ENCODE peak calls at places on chromosomes 7 and 10, in six cellular contexts. K is spleen, P is sigmoid colon, W is SK-N-SH, I is Panc1, L is HCT116. H is an unnamed sample.

GRCh38 chr7:24834150-24834798 is 77.0 kb upstream of the GSDME start:
- DNase-seq in K (peak), P (no peak), I (no peak), L (no peak), W (no peak), H (no peak)

GRCh38 chr10:80702143-80702542 is 164.4 kb downstream of the SH2D4B start:
- DNase-seq in K (no peak), P (no peak), W (no peak), L (no peak), I (no peak), H (no peak)

GRCh38 chr7:93910076-93910994 is 4.0 kb downstream of the GNGT1 start:
- DNase-seq in P (peak), I (no peak), W (no peak), L (no peak), K (no peak), H (no peak)

GRCh38 chr10:17954856-17955255 is 3.1 kb downstream of the SLC39A12 start:
- DNase-seq in L (no peak), I (no peak), W (no peak), K (no peak), P (no peak), H (no peak)

GRCh38 chr10:28807760-28808613 is 130.7 kb downstream of the BAMBI start:
- DNase-seq in W (peak), K (no peak), L (no peak), P (no peak), I (no peak), H (no peak)

GRCh38 chr10:80204801-80205477 is 398 bp downstream of the ANXA11 start:
- DNase-seq in I (no peak), L (no peak), K (no peak), W (peak), P (peak), H (no peak)

GRCh38 chr7:16345979-16346958 is 75.1 kb downstream of the CRPPA start:
- DNase-seq in I (peak), P (no peak), K (no peak), L (peak), W (no peak), H (no peak)

GRCh38 chr7:148791506-148791905 is 92.6 kb downstream of the EZH2 start:
- DNase-seq in K (no peak), P (no peak), W (no peak), I (no peak), L (no peak), H (no peak)

GRCh38 chr7:97573065-97573464 is 158.8 kb upstream of the TAC1 start:
- DNase-seq in W (no peak), L (no peak), I (no peak), P (no peak), K (no peak), H (no peak)

GRCh38 chr10:21173433-21173963 is 276.4 kb upstream of the NEBL start:
- DNase-seq in I (no peak), K (no peak), W (peak), P (no peak), L (no peak), H (no peak)

GRCh38 chr7:74371381-74372059 is 82.2 kb upstream of the GTF2IRD1 start:
- DNase-seq in I (no peak), P (no peak), L (peak), W (no peak), K (no peak), H (no peak)

GRCh38 chr7:135673360-135673706 is 11.0 kb downstream of the STMP1 start:
- DNase-seq in L (no peak), P (no peak), K (no peak), W (no peak), I (no peak), H (no peak)

GRCh38 chr10:125370578-125370977 is 210.2 kb upstream of the CTBP2 start:
- DNase-seq in L (peak), K (no peak), W (no peak), P (no peak), I (no peak), H (no peak)

GRCh38 chr7:151925446-151926335 is 30.6 kb upstream of the GALNTL5 start:
- DNase-seq in K (peak), L (no peak), I (no peak), P (peak), W (peak), H (no peak)

GRCh38 chr7:47153076-47153475 is 428.8 kb downstream of the TNS3 start:
- DNase-seq in I (no peak), P (no peak), W (no peak), L (no peak), K (no peak), H (no peak)

GRCh38 chr7:127946847-127947246 is 84.4 kb downstream of the LRRC4 start:
- DNase-seq in I (no peak), L (no peak), W (no peak), K (no peak), P (no peak), H (no peak)

GRCh38 chr10:121536271-121536918 is 61.8 kb downstream of the FGFR2 start:
- DNase-seq in I (no peak), P (no peak), K (no peak), L (no peak), W (no peak), H (no peak)

GRCh38 chr7:112946350-112946749 is 140.3 kb downstream of the GPR85 start:
- DNase-seq in W (no peak), K (no peak), L (no peak), P (no peak), I (no peak), H (no peak)

GRCh38 chr7:151315038-151315655 is 26.5 kb upstream of the NUB1 start:
- DNase-seq in P (peak), L (peak), I (peak), K (no peak), W (peak), H (peak)

GRCh38 chr10:74437822-74438221 is 286.8 kb downstream of the ADK start:
- DNase-seq in W (no peak), I (no peak), L (peak), K (no peak), P (no peak), H (no peak)

GRCh38 chr10:124267231-124267885 is 151.4 kb downstream of the OAT start:
- DNase-seq in P (no peak), W (peak), K (peak), L (no peak), I (no peak), H (no peak)

GRCh38 chr10:132274986-132275385 is 32.8 kb downstream of the STK32C start:
- DNase-seq in P (no peak), L (no peak), I (no peak), K (peak), W (no peak), H (no peak)

GRCh38 chr7:3302681-3303320 is 1.7 kb downstream of the SDK1 start:
- DNase-seq in L (no peak), W (no peak), K (no peak), I (no peak), P (no peak), H (no peak)

GRCh38 chr7:135204271-135204872 is 7.0 kb downstream of the WDR91 start:
- DNase-seq in W (no peak), L (no peak), I (no peak), P (no peak), K (no peak), H (no peak)

GRCh38 chr7:134831862-134832261 is 52.4 kb downstream of the CALD1 start:
- DNase-seq in L (no peak), K (no peak), W (no peak), I (no peak), P (peak), H (no peak)

GRCh38 chr10:71158251-71158650 is 54.1 kb upstream of the UNC5B start:
- DNase-seq in K (no peak), W (no peak), L (no peak), P (no peak), I (no peak), H (no peak)

GRCh38 chr10:110919349-110919931 is at the start of gene SHOC2:
- DNase-seq in K (peak), P (peak), W (peak), I (no peak), L (no peak), H (no peak)

GRCh38 chr10:22002531-22003110 is 909 bp downstream of the DNAJC1 start:
- DNase-seq in L (no peak), W (no peak), I (no peak), K (no peak), P (no peak), H (no peak)

GRCh38 chr7:7772385-7772784 is 54.0 kb upstream of the RPA3 start:
- DNase-seq in W (no peak), P (no peak), I (no peak), L (no peak), K (no peak), H (no peak)

GRCh38 chr7:77550586-77550985 is 13.5 kb downstream of the PTPN12 start:
- DNase-seq in I (no peak), K (no peak), L (no peak), P (no peak), W (no peak), H (no peak)

GRCh38 chr7:125059861-125060456 is 130.3 kb upstream of the POT1 start:
- DNase-seq in K (no peak), I (no peak), L (no peak), W (peak), P (no peak), H (no peak)

GRCh38 chr10:17655567-17656146 is 11.7 kb downstream of the STAM start:
- DNase-seq in W (no peak), L (no peak), K (no peak), P (no peak), I (no peak), H (no peak)

GRCh38 chr10:70328987-70329386 is 45.2 kb upstream of the NPFFR1 start:
- DNase-seq in K (no peak), P (no peak), W (no peak), I (no peak), L (no peak), H (no peak)

GRCh38 chr7:152435384-152436278 is at the start of gene KMT2C:
- DNase-seq in I (no peak), K (peak), W (peak), P (peak), L (no peak), H (no peak)

GRCh38 chr7:101542527-101543241 is 86.4 kb downstream of the MYL10 start:
- DNase-seq in P (no peak), I (peak), L (peak), K (peak), W (peak), H (peak)

GRCh38 chr7:31962246-31962645 is 108.0 kb downstream of the PDE1C start:
- DNase-seq in P (no peak), L (no peak), W (no peak), K (no peak), I (no peak), H (no peak)

GRCh38 chr7:151342102-151342646 is 562 bp downstream of the NUB1 start:
- DNase-seq in K (no peak), W (no peak), I (no peak), P (no peak), L (no peak), H (no peak)

GRCh38 chr10:48287417-48288391 is 13.2 kb upstream of the FRMPD2 start:
- DNase-seq in W (peak), I (no peak), K (no peak), L (no peak), P (no peak), H (no peak)

GRCh38 chr10:5045095-5045494 is 41.4 kb upstream of the AKR1C2 start:
- DNase-seq in K (no peak), W (no peak), P (no peak), I (no peak), L (no peak), H (no peak)

DNA sequence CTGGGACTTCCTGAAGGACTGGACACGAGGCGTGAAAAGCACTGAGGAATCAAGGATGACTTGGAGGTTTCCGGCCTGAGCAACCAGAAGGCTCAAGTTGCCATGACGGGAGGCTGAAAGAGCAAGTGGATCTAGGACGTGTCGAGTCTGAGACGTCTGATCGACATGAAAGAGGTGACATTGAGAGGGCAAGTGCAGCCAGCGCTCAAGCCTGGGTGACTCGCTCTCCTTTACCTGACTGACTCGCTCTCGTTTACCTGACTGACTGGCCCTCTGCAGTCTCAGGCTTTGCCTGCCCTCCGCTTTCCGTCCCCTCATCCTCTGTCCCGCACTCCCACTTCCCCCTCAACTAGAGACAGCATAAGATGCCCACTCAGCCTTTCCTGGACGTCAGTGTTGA is 202.6 kb upstream of the FRMD4A start:
- DNase-seq in K (no peak), W (no peak), I (no peak), L (no peak), P (no peak), H (no peak)
- H3K27ac ChIP-seq in K (no peak), W (no peak), I (no peak), L (no peak), P (no peak), H (no peak)

DNA sequence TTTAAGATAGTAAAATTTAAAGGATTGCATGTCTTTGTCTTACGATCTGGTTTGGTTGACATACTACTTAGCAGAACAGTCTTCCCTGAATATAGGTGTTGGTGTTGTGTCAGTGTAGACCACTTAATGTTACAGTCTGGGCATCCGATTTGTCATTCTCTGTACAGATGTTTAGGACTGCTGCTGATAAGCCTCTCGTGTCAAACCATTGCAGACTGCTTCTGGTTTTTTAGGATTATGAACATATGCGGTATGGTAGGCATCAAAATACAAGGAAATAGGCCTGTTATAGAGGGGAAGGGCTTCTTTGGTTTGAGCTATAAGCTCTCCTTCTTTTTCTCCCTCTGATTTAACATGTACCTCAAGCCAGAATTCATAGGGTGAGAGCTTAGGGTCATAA is 7.4 kb downstream of the CYP3A43 start:
- DNase-seq in P (no peak), K (no peak), I (no peak), W (no peak), L (no peak), H (no peak)
- TF ChIP-seq POLR2AphosphoS5 in P (no peak), K (no peak), I (no peak), W (no peak), L (no peak), H (no peak)

DNA sequence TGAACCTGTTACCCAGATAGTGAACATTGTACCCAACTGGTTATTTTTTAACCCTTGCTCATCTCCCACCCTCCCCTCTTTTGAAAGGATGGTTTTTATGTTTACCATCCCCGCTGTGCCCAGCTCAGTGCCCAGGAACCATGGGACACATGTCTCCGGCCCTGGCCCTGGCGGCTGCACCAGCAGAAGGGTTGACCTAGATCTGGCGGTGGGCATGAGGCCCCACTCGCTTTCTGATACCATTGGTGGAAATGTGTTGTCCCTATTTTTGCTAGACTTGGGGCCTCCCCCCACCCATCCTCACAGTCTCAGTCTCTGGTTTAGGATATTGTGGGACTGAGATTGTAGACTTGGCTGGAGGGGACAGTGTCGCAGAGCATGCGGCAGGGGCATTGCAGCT is 11.9 kb downstream of the PFKFB3 start:
- DNase-seq in K (no peak), W (no peak), L (no peak), P (no peak), I (no peak), H (no peak)
- H3K27ac ChIP-seq in K (no peak), W (no peak), L (no peak), P (no peak), I (no peak), H (no peak)

GRCh38 chr10:92839191-92840085 is 8.9 kb upstream of the EXOC6 start:
- DNase-seq in L (no peak), I (no peak), K (peak), W (peak), P (no peak), H (no peak)
- TF ChIP-seq POLR2AphosphoS5 in L (no peak), I (no peak), K (peak), W (no peak), P (no peak), H (no peak)

GRCh38 chr10:122999347-122999746 is 9.2 kb downstream of the IKZF5 start:
- DNase-seq in L (no peak), W (no peak), I (no peak), K (no peak), P (no peak), H (no peak)
- H3K27ac ChIP-seq in L (no peak), W (no peak), I (no peak), K (no peak), P (no peak), H (no peak)

DNA sequence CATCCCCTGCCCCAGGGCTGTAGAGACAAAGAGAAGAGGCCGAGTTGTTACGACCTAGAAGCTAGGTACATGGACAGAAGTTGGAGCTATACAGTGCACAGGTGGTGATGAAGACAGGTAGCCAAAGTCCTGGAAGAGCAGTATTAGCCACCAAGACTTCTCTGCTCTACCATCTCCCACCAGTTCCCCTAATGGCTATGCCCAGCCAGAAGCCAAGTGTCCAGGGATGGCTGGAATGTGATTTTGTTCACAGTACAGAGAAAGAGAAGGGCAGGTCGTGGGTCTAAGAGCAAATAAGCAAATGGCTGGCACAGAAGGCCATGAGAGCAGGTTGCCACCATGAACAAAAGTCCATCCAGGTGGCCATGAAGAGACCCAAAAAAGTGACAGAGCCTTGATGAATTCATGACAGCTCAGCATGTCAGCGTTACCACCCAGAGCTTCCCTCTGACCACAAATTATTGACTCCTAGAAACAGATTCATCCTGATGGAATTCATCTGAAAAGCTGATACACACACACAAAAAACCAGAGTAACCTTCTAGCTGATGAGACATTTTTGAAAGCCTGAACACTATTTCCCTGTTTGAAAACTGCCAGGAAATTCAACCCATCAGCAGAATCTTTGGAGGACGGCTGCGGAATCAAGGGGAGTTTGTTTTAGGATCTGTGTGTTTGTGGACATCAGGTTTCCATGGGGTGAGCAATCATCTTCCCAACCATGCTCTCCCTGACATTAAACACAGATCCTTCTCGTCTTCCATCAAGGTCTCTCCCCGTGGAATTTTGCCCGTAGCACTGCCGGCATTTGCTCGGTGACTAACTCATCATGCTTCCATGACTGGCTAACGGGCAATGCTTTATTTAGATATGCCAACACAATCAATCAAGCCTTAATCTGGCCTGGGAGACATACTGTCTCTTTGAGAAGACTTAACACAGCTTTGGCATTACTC is 906.7 kb upstream of the AUTS2 start:
- DNase-seq in L (no peak), K (no peak), I (no peak), W (no peak), P (no peak), H (no peak)
- TF ChIP-seq POLR2AphosphoS5 in L (no peak), K (no peak), I (no peak), W (peak), P (no peak), H (no peak)

GRCh38 chr10:50992356-50992866 is 81.9 kb upstream of the PRKG1 start:
- DNase-seq in P (peak), L (no peak), K (peak), W (peak), I (no peak), H (no peak)

GRCh38 chr10:50991496-50992355 is 82.6 kb upstream of the PRKG1 start:
- DNase-seq in K (peak), L (no peak), W (peak), P (peak), I (no peak), H (no peak)

GRCh38 chr10:50992972-50993766 is 81.1 kb upstream of the PRKG1 start:
- DNase-seq in P (no peak), L (no peak), I (no peak), W (peak), K (peak), H (no peak)

GRCh38 chr10:50990568-50991495 is 83.5 kb upstream of the PRKG1 start:
- DNase-seq in L (peak), I (no peak), K (no peak), W (peak), P (peak), H (no peak)

DNA sequence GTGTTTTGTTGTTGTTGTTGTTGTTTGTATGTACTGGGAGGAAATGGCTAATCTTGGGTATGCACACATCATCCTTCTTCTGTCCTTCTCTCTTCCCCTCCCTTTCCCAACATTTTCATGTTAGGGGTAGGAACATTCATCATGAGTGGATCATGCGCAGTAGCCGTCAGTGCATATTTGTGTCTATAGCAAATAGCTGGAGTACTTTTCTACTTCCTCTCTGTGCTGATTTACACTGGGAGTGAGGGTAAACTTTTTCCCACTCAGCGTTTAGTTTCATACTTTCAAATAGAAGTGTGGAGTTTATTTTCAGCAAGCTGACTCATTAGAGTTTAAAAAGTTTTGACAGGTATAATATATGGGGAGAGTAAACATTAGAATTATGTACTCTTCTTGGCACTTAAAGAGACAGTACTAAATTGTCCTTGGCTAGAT is 80.5 kb upstream of the PRKG1 start:
- DNase-seq in I (no peak), K (no peak), P (peak), W (no peak), L (no peak), H (no peak)
- H3K27ac ChIP-seq in I (no peak), K (peak), P (peak), W (peak), L (no peak), H (no peak)

GRCh38 chr10:63114031-63114814 is 18.9 kb upstream of the NRBF2 start:
- DNase-seq in L (no peak), K (no peak), P (peak), W (no peak), I (no peak), H (no peak)
- TF ChIP-seq POLR2AphosphoS5 in L (no peak), K (peak), P (peak), W (no peak), I (no peak), H (no peak)

GRCh38 chr7:100435401-100436304 is 644 bp downstream of the PPP1R35 start:
- DNase-seq in K (peak), W (peak), P (peak), L (no peak), I (no peak), H (no peak)
- H3K27ac ChIP-seq in K (peak), W (peak), P (peak), L (peak), I (peak), H (peak)

GRCh38 chr10:7593068-7593467 is 73.7 kb downstream of the ITIH5 start:
- DNase-seq in K (peak), I (no peak), W (no peak), P (peak), L (no peak), H (no peak)
- TF ChIP-seq POLR2AphosphoS5 in K (no peak), I (no peak), W (no peak), P (peak), L (no peak), H (no peak)